ENCODE peak calls at places on chromosomes 12 and 14, in seven cellular contexts. One of them, this sample, is unnamed.

GRCh38 chr12:109822416-109822815 is 10.8 kb downstream of the TRPV4 start:
- DNase-seq in left ventricle myocardium inferior: no peak
- DNase-seq in AG04450: no peak
- DNase-seq in tibial artery: no peak
- DNase-seq in A549: no peak
- DNase-seq in uterus: no peak
- DNase-seq in Peyer's patch: no peak
- DNase-seq in this sample: no peak

GRCh38 chr14:104926619-104927431 is 2.1 kb downstream of the PLD4 start:
- DNase-seq in left ventricle myocardium inferior: peak; percentile 9
- DNase-seq in AG04450: no peak
- DNase-seq in tibial artery: no peak
- DNase-seq in A549: no peak
- DNase-seq in uterus: no peak
- DNase-seq in Peyer's patch: peak; percentile 46
- DNase-seq in this sample: no peak

GRCh38 chr12:46359667-46360280 is 12.8 kb downstream of the SLC38A2 start:
- DNase-seq in left ventricle myocardium inferior: no peak
- DNase-seq in AG04450: no peak
- DNase-seq in tibial artery: no peak
- DNase-seq in A549: no peak
- DNase-seq in uterus: no peak
- DNase-seq in Peyer's patch: no peak
- DNase-seq in this sample: no peak

GRCh38 chr14:68911594-68912227 is 67.4 kb downstream of the ACTN1 start:
- DNase-seq in left ventricle myocardium inferior: peak; percentile 64
- DNase-seq in AG04450: peak; percentile 56
- DNase-seq in tibial artery: peak; percentile 86
- DNase-seq in A549: peak; percentile 92
- DNase-seq in uterus: peak; percentile 83
- DNase-seq in Peyer's patch: peak; percentile 70
- DNase-seq in this sample: no peak

GRCh38 chr14:20454359-20454644 is 310 bp downstream of the OSGEP start:
- DNase-seq in left ventricle myocardium inferior: no peak
- DNase-seq in AG04450: no peak
- DNase-seq in tibial artery: no peak
- DNase-seq in A549: peak; percentile 77
- DNase-seq in uterus: peak; percentile 74
- DNase-seq in Peyer's patch: no peak
- DNase-seq in this sample: no peak

GRCh38 chr14:54807881-54808280 is 94.7 kb downstream of the GCH1 start:
- DNase-seq in left ventricle myocardium inferior: no peak
- DNase-seq in AG04450: no peak
- DNase-seq in tibial artery: no peak
- DNase-seq in A549: no peak
- DNase-seq in uterus: no peak
- DNase-seq in Peyer's patch: no peak
- DNase-seq in this sample: no peak

GRCh38 chr12:58342736-58343135 is 401.4 kb downstream of the ATP23 start:
- DNase-seq in left ventricle myocardium inferior: no peak
- DNase-seq in AG04450: no peak
- DNase-seq in tibial artery: no peak
- DNase-seq in A549: no peak
- DNase-seq in uterus: no peak
- DNase-seq in Peyer's patch: no peak
- DNase-seq in this sample: no peak

GRCh38 chr14:62329427-62329826 is 567.2 kb downstream of the SNAPC1 start:
- DNase-seq in left ventricle myocardium inferior: no peak
- DNase-seq in AG04450: peak; percentile 76
- DNase-seq in tibial artery: no peak
- DNase-seq in A549: no peak
- DNase-seq in uterus: no peak
- DNase-seq in Peyer's patch: no peak
- DNase-seq in this sample: no peak

GRCh38 chr12:27564612-27565213 is 40.7 kb downstream of the PPFIBP1 start:
- DNase-seq in left ventricle myocardium inferior: no peak
- DNase-seq in AG04450: no peak
- DNase-seq in tibial artery: no peak
- DNase-seq in A549: no peak
- DNase-seq in uterus: no peak
- DNase-seq in Peyer's patch: no peak
- DNase-seq in this sample: no peak

GRCh38 chr14:32635103-32635719 is 303.5 kb upstream of the NPAS3 start:
- DNase-seq in left ventricle myocardium inferior: no peak
- DNase-seq in AG04450: no peak
- DNase-seq in tibial artery: no peak
- DNase-seq in A549: no peak
- DNase-seq in uterus: no peak
- DNase-seq in Peyer's patch: no peak
- DNase-seq in this sample: no peak

GRCh38 chr12:112705037-112705632 is 86.4 kb upstream of the RPH3A start:
- DNase-seq in left ventricle myocardium inferior: no peak
- DNase-seq in AG04450: no peak
- DNase-seq in tibial artery: no peak
- DNase-seq in A549: no peak
- DNase-seq in uterus: no peak
- DNase-seq in Peyer's patch: no peak
- DNase-seq in this sample: no peak

GRCh38 chr12:120687570-120688289 is 781 bp downstream of the MLEC start:
- DNase-seq in left ventricle myocardium inferior: no peak
- DNase-seq in AG04450: no peak
- DNase-seq in tibial artery: no peak
- DNase-seq in A549: no peak
- DNase-seq in uterus: no peak
- DNase-seq in Peyer's patch: no peak
- DNase-seq in this sample: no peak

GRCh38 chr12:120686151-120686689 is 729 bp upstream of the MLEC start:
- DNase-seq in left ventricle myocardium inferior: peak; percentile 98
- DNase-seq in AG04450: peak; percentile 93
- DNase-seq in tibial artery: peak; percentile 99
- DNase-seq in A549: peak; percentile 92
- DNase-seq in uterus: peak; percentile 97
- DNase-seq in Peyer's patch: peak; percentile 98
- DNase-seq in this sample: peak; percentile 93

GRCh38 chr12:120688527-120689071 is 1.6 kb downstream of the MLEC start:
- DNase-seq in left ventricle myocardium inferior: no peak
- DNase-seq in AG04450: no peak
- DNase-seq in tibial artery: no peak
- DNase-seq in A549: no peak
- DNase-seq in uterus: no peak
- DNase-seq in Peyer's patch: no peak
- DNase-seq in this sample: no peak

GRCh38 chr12:120684523-120684932 is 2.4 kb upstream of the MLEC start:
- DNase-seq in left ventricle myocardium inferior: no peak
- DNase-seq in AG04450: no peak
- DNase-seq in tibial artery: no peak
- DNase-seq in A549: no peak
- DNase-seq in uterus: no peak
- DNase-seq in Peyer's patch: no peak
- DNase-seq in this sample: no peak

DNA sequence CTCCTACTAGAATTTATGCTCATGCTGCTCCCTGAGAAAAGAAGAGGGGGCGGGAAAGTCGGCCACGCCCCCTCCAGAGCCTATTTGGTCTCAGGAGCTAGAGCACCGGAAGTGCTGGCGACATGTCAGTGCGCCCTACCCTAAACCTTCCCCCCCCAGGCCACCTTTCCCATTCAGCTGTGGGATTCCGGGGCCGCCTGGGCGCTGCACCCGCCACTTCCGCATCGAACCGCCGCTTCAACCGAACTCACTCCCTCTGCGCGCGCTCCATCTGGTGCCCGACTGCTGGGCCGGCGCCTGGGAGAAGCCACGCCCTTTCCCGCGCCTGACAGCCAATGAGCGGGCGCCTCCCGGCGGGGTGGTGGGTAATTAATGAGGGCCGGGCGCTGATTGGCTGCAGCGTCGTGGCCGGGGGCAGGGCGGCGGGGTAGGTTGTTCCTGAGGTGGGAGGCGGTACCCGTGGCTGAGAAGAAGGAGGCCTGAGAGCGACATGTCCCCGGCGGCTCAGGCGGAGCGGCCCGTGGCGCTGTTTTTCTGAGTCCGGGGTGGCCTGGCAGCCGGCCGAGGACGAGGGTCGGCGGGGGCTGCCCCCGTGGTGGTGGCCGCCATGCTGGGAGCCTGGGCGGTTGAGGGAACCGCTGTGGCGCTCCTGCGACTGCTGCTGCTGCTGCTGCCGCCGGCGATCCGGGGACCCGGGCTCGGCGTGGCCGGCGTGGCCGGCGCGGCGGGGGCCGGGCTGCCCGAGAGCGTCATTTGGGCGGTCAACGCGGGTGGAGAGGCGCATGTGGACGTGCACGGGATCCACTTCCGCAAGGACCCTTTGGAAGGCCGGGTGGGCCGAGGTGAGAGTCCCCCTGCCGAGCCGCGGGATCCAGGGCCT is at the start of gene MLEC:
- DNase-seq in left ventricle myocardium inferior: peak; percentile 99
- DNase-seq in AG04450: peak; percentile 89
- DNase-seq in tibial artery: peak; percentile 99
- DNase-seq in A549: peak; percentile 99
- DNase-seq in uterus: peak; percentile 97
- DNase-seq in Peyer's patch: peak; percentile 99
- DNase-seq in this sample: peak; percentile 94
- TF ChIP-seq CTCF in left ventricle myocardium inferior: peak; percentile 17
- TF ChIP-seq CTCF in AG04450: no peak
- TF ChIP-seq CTCF in tibial artery: no peak
- TF ChIP-seq CTCF in A549: no peak
- TF ChIP-seq CTCF in uterus: peak; percentile 23
- TF ChIP-seq CTCF in Peyer's patch: peak; percentile 31
- TF ChIP-seq CTCF in this sample: no peak

DNA sequence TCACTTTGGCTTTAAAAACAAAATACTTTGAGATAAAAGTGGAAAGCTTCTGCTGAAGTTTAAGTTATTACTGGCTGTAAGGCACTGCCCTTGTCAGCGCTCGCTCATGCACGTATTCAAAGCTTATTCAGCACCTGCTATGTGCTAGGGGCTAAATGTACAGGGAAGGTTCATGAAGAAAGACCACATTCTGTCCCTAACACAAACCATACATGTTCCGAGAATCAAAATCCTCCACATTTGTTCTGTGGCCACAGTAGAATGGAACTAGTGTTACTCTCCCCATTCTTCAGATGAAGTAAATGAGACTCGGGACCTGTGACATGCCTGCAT is 33.8 kb upstream of the GPR68 start:
- DNase-seq in left ventricle myocardium inferior: no peak
- DNase-seq in AG04450: no peak
- DNase-seq in tibial artery: no peak
- DNase-seq in A549: no peak
- DNase-seq in uterus: no peak
- DNase-seq in Peyer's patch: no peak
- DNase-seq in this sample: no peak
- H3K9me3 ChIP-seq in left ventricle myocardium inferior: peaks cover 8% of the 10 kb centered on the region
- H3K9me3 ChIP-seq in AG04450: peaks cover 8% of the 10 kb centered on the region
- H3K9me3 ChIP-seq in tibial artery: no peaks in the 10 kb centered on the region
- H3K9me3 ChIP-seq in A549: no peaks in the 10 kb centered on the region
- H3K9me3 ChIP-seq in uterus: no peaks in the 10 kb centered on the region
- H3K9me3 ChIP-seq in Peyer's patch: no peaks in the 10 kb centered on the region
- H3K9me3 ChIP-seq in this sample: no peaks in the 10 kb centered on the region

GRCh38 chr12:132219323-132219722 is 75.1 kb downstream of the NOC4L start:
- DNase-seq in left ventricle myocardium inferior: no peak
- DNase-seq in AG04450: no peak
- DNase-seq in tibial artery: peak; percentile 56
- DNase-seq in A549: no peak
- DNase-seq in uterus: no peak
- DNase-seq in Peyer's patch: no peak
- DNase-seq in this sample: no peak

GRCh38 chr12:132217371-132217770 is 73.1 kb downstream of the NOC4L start:
- DNase-seq in left ventricle myocardium inferior: no peak
- DNase-seq in AG04450: no peak
- DNase-seq in tibial artery: no peak
- DNase-seq in A549: no peak
- DNase-seq in uterus: no peak
- DNase-seq in Peyer's patch: no peak
- DNase-seq in this sample: no peak

GRCh38 chr12:132217800-132218518 is 73.7 kb downstream of the NOC4L start:
- DNase-seq in left ventricle myocardium inferior: no peak
- DNase-seq in AG04450: no peak
- DNase-seq in tibial artery: no peak
- DNase-seq in A549: no peak
- DNase-seq in uterus: no peak
- DNase-seq in Peyer's patch: no peak
- DNase-seq in this sample: no peak

GRCh38 chr12:132218519-132218860 is 74.2 kb downstream of the NOC4L start:
- DNase-seq in left ventricle myocardium inferior: no peak
- DNase-seq in AG04450: no peak
- DNase-seq in tibial artery: no peak
- DNase-seq in A549: no peak
- DNase-seq in uterus: no peak
- DNase-seq in Peyer's patch: no peak
- DNase-seq in this sample: no peak

DNA sequence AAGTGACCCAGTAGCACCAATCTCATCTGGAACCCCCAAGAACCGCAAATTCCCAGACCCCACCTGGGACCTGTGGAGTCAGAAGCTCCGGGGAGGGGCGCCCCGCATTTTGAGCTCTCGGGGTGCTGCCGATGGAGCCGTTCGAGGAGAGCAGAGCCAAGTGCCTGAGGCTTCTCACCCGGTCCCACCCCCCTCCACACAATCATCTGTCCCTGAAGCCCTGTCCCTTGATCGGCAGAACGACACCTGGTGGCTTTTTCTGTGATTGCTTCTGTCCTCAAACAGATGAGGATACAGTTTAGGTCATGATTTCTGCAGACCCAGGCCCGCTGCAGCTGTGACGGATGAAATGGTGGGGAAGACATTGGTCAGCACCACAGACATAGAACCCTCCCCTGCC is 74.7 kb downstream of the NOC4L start:
- DNase-seq in left ventricle myocardium inferior: no peak
- DNase-seq in AG04450: no peak
- DNase-seq in tibial artery: no peak
- DNase-seq in A549: peak; percentile 68
- DNase-seq in uterus: no peak
- DNase-seq in Peyer's patch: no peak
- DNase-seq in this sample: no peak
- TF ChIP-seq CTCF in left ventricle myocardium inferior: peak; percentile 48
- TF ChIP-seq CTCF in AG04450: peak; percentile 19
- TF ChIP-seq CTCF in tibial artery: peak; percentile 22
- TF ChIP-seq CTCF in A549: peak; percentile 44
- TF ChIP-seq CTCF in uterus: no peak
- TF ChIP-seq CTCF in Peyer's patch: peak; percentile 37
- TF ChIP-seq CTCF in this sample: no peak

DNA sequence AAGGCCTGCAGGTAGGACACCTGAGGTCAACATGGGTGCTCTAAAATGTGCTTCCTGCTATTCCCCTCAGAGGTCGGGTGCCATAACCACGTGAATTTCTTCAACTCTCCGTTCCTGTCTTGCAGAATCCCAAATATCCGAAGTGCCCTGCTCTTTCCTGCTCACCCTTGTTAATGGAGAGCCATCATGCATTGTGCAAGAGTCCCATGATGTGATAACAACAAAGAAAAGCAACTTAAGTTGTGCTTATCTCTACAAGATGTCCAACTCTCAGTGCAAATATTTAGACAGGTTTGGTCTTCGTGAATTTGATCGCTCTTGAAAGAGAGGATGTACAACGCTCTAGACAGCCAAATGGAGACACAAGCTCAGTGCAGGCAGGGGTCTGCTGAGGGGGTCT is 210.6 kb upstream of the PLXNC1 start:
- DNase-seq in left ventricle myocardium inferior: no peak
- DNase-seq in AG04450: no peak
- DNase-seq in tibial artery: no peak
- DNase-seq in A549: no peak
- DNase-seq in uterus: no peak
- DNase-seq in Peyer's patch: no peak
- DNase-seq in this sample: no peak
- H3K9me3 ChIP-seq in left ventricle myocardium inferior: peaks cover 28% of the 10 kb centered on the region
- H3K9me3 ChIP-seq in AG04450: peaks cover 11% of the 10 kb centered on the region
- H3K9me3 ChIP-seq in tibial artery: no peaks in the 10 kb centered on the region
- H3K9me3 ChIP-seq in A549: peaks cover 24% of the 10 kb centered on the region
- H3K9me3 ChIP-seq in uterus: no peaks in the 10 kb centered on the region
- H3K9me3 ChIP-seq in Peyer's patch: no peaks in the 10 kb centered on the region
- H3K9me3 ChIP-seq in this sample: peaks cover 20% of the 10 kb centered on the region